ENCODE peak calls at places on chromosome 3, in nine cellular contexts. E, H, W, L, X, Q, K, A and Z are unnamed samples.

GRCh38 chr3:4807381-4808280 is 171.6 kb upstream of the BHLHE40 start:
- DNase-seq in K (no peak), X (no peak), A (no peak), Q (no peak), L (no peak), H (no peak), E (no peak), W (no peak), Z (no peak)

GRCh38 chr3:69252631-69253030 is 130.2 kb upstream of the LMOD3 start:
- DNase-seq in E (no peak), K (no peak), W (no peak), A (no peak), H (no peak), X (no peak), Q (no peak), L (no peak), Z (no peak)

GRCh38 chr3:183815951-183816475 is 9.4 kb downstream of the MAP6D1 start:
- DNase-seq in E (no peak), H (no peak), Q (no peak), L (no peak), W (no peak), K (no peak), X (peak), A (no peak), Z (no peak)

GRCh38 chr3:123641505-123641904 is 56.7 kb upstream of the HACD2 start:
- DNase-seq in K (no peak), X (no peak), Q (no peak), H (no peak), W (no peak), A (no peak), L (no peak), E (no peak), Z (no peak)

GRCh38 chr3:176714034-176714433 is 483.2 kb downstream of the TBL1XR1 start:
- DNase-seq in A (no peak), E (no peak), H (no peak), L (no peak), W (no peak), X (no peak), K (no peak), Q (no peak), Z (no peak)

GRCh38 chr3:54712539-54712938 is 215.3 kb downstream of the LRTM1 start:
- DNase-seq in A (no peak), E (no peak), X (no peak), Q (no peak), L (no peak), K (no peak), H (no peak), W (no peak), Z (no peak)

GRCh38 chr3:13187593-13187992 is 114.4 kb upstream of the IQSEC1 start:
- DNase-seq in Q (no peak), K (no peak), A (no peak), E (no peak), W (no peak), X (no peak), H (no peak), L (no peak), Z (no peak)

GRCh38 chr3:72255191-72255590 is 470.2 kb upstream of the PROK2 start:
- DNase-seq in L (no peak), H (peak), A (peak), X (no peak), W (no peak), E (peak), K (no peak), Q (peak), Z (peak)

GRCh38 chr3:65963787-65964707 is 74.7 kb downstream of the MAGI1 start:
- DNase-seq in K (no peak), W (no peak), Q (peak), X (no peak), H (peak), A (peak), E (no peak), L (no peak), Z (no peak)

GRCh38 chr3:151312972-151313371 is 3.6 kb downstream of the GPR87 start:
- DNase-seq in Q (no peak), L (no peak), H (no peak), A (no peak), X (no peak), W (no peak), E (no peak), K (no peak), Z (no peak)

GRCh38 chr3:148643389-148643840 is 54.3 kb upstream of the AGTR1 start:
- DNase-seq in A (peak), E (peak), W (no peak), L (no peak), K (no peak), H (peak), Q (peak), X (no peak), Z (no peak)

GRCh38 chr3:126537730-126538281 is 13.9 kb downstream of the CHST13 start:
- DNase-seq in Q (no peak), W (no peak), A (no peak), L (no peak), X (no peak), K (no peak), H (no peak), E (no peak), Z (no peak)

GRCh38 chr3:72891053-72891855 is 3.4 kb downstream of the GXYLT2 start:
- DNase-seq in Q (peak), E (no peak), K (no peak), W (peak), A (peak), H (peak), L (no peak), X (no peak), Z (peak)

GRCh38 chr3:57587946-57588345 is 9.2 kb downstream of the ARF4 start:
- DNase-seq in W (no peak), K (no peak), E (no peak), H (no peak), A (no peak), L (no peak), Q (no peak), X (no peak), Z (no peak)

GRCh38 chr3:62622553-62623174 is 249.3 kb upstream of the FEZF2 start:
- DNase-seq in E (peak), Q (peak), W (no peak), K (peak), H (no peak), X (no peak), L (no peak), A (peak), Z (peak)

GRCh38 chr3:47193871-47194859 is 30.3 kb upstream of the SETD2 start:
- DNase-seq in E (no peak), A (no peak), X (no peak), L (no peak), H (no peak), Q (peak), K (no peak), W (no peak), Z (no peak)

GRCh38 chr3:32814371-32814770 is 3.4 kb upstream of the TRIM71 start:
- DNase-seq in L (no peak), X (no peak), Q (no peak), K (no peak), A (no peak), H (no peak), E (no peak), W (no peak), Z (no peak)

GRCh38 chr3:78689378-78689777 is 1078.4 kb downstream of the ROBO1 start:
- DNase-seq in K (no peak), E (no peak), H (no peak), X (no peak), L (no peak), W (no peak), A (no peak), Q (no peak), Z (no peak)

GRCh38 chr3:177069514-177070329 is 127.6 kb downstream of the TBL1XR1 start:
- DNase-seq in E (no peak), W (no peak), K (no peak), X (no peak), L (no peak), Q (peak), A (peak), H (peak), Z (no peak)

GRCh38 chr3:132180337-132180791 is 136.8 kb upstream of the ACP3 start:
- DNase-seq in K (peak), Q (peak), A (peak), E (peak), L (no peak), X (no peak), H (no peak), W (peak), Z (peak)

GRCh38 chr3:122535964-122536363 is 21.2 kb upstream of the KPNA1 start:
- DNase-seq in L (no peak), X (no peak), Q (no peak), W (no peak), H (no peak), E (no peak), A (no peak), K (no peak), Z (no peak)

GRCh38 chr3:105322570-105323273 is 44.0 kb upstream of the ALCAM start:
- DNase-seq in A (no peak), W (no peak), Q (peak), E (no peak), X (no peak), H (no peak), K (no peak), L (no peak), Z (no peak)

GRCh38 chr3:18780941-18781340 is 355.8 kb upstream of the SATB1 start:
- DNase-seq in X (no peak), W (no peak), Q (no peak), E (no peak), L (no peak), A (no peak), K (no peak), H (no peak), Z (no peak)

GRCh38 chr3:30221622-30222021 is 384.8 kb upstream of the TGFBR2 start:
- DNase-seq in Q (peak), K (no peak), X (no peak), L (no peak), W (no peak), H (no peak), E (no peak), A (peak), Z (no peak)

GRCh38 chr3:64355473-64355872 is 130.2 kb upstream of the PRICKLE2 start:
- DNase-seq in Q (peak), A (peak), K (no peak), E (no peak), W (no peak), X (no peak), L (no peak), H (no peak), Z (no peak)

GRCh38 chr3:108493862-108494261 is 16.5 kb downstream of the MYH15 start:
- DNase-seq in L (no peak), A (no peak), Q (no peak), W (no peak), X (no peak), H (no peak), E (no peak), K (no peak), Z (no peak)

GRCh38 chr3:146277953-146278631 is 27.2 kb upstream of the PLSCR4 start:
- DNase-seq in E (no peak), A (peak), L (no peak), W (no peak), X (no peak), K (no peak), Q (peak), H (peak), Z (no peak)

GRCh38 chr3:15305366-15305844 is 27.0 kb downstream of the SH3BP5 start:
- DNase-seq in E (no peak), A (no peak), L (peak), Q (no peak), H (no peak), X (peak), W (no peak), K (no peak), Z (no peak)

GRCh38 chr3:74055064-74055463 is 430.3 kb upstream of the PDZRN3 start:
- DNase-seq in X (no peak), Q (no peak), A (no peak), L (no peak), W (no peak), H (no peak), E (peak), K (no peak), Z (no peak)

GRCh38 chr3:170690133-170690981 is 104.5 kb upstream of the SLC7A14 start:
- DNase-seq in E (no peak), Q (peak), A (no peak), L (peak), H (no peak), X (peak), K (peak), W (peak), Z (peak)

GRCh38 chr3:53890726-53891499 is 746 bp downstream of the SELENOK start:
- DNase-seq in X (peak), K (no peak), L (no peak), W (no peak), Q (peak), E (no peak), A (peak), H (no peak), Z (no peak)

GRCh38 chr3:195908439-195909293 is at the start of gene TNK2:
- DNase-seq in X (no peak), H (no peak), Q (no peak), A (no peak), E (no peak), L (no peak), K (no peak), W (no peak), Z (peak)

GRCh38 chr3:129740120-129740519 is 133.6 kb upstream of the PLXND1 start:
- DNase-seq in E (no peak), K (no peak), Q (no peak), H (no peak), A (no peak), L (no peak), X (no peak), W (no peak), Z (no peak)

GRCh38 chr3:13550791-13551360 is 2.0 kb downstream of the FBLN2 start:
- DNase-seq in K (no peak), E (no peak), W (no peak), Q (no peak), X (no peak), H (no peak), A (no peak), L (no peak), Z (no peak)

GRCh38 chr3:179181021-179181472 is 32.9 kb downstream of the PIK3CA start:
- DNase-seq in E (no peak), H (no peak), X (no peak), L (no peak), A (peak), K (no peak), Q (peak), W (no peak), Z (no peak)

GRCh38 chr3:46924921-46925584 is 47.5 kb downstream of the PTH1R start:
- DNase-seq in K (no peak), E (no peak), W (no peak), H (no peak), Q (no peak), L (no peak), X (no peak), A (no peak), Z (no peak)